ENCODE peak calls at places on chromosome 15, in seven cellular contexts. D is GM23338; R is heart left ventricle; C is CD8-positive, alpha-beta T cell; M is fibroblast of lung; O is PC-3; W is left ventricle myocardium inferior. U is an unnamed sample.

GRCh38 chr15:40454904-40455391 is 14.2 kb downstream of the BAHD1 start:
- DNase-seq in D (no peak), R (no peak), C (no peak), M (peak; percentile 63), O (peak; percentile 67), W (no peak), U (no peak)

GRCh38 chr15:89826671-89827655 is 12.3 kb upstream of the ANPEP start:
- DNase-seq in D (no peak), R (no peak), C (no peak), M (no peak), O (no peak), W (no peak), U (no peak)

GRCh38 chr15:45253330-45253729 is 1.3 kb downstream of the SLC28A2 start:
- DNase-seq in D (peak; percentile 70), R (no peak), C (no peak), M (no peak), O (peak; percentile 16), W (no peak), U (no peak)

GRCh38 chr15:27514526-27514925 is 543.5 kb downstream of the GABRG3 start:
- DNase-seq in D (no peak), R (no peak), C (no peak), M (peak; percentile 76), O (peak; percentile 28), W (no peak), U (no peak)

GRCh38 chr15:52738311-52738710 is 51.8 kb downstream of the ONECUT1 start:
- DNase-seq in D (no peak), R (no peak), C (no peak), M (no peak), O (no peak), W (no peak), U (no peak)

GRCh38 chr15:39919740-39920509 is at the start of gene GPR176:
- DNase-seq in D (peak; percentile 69), R (peak; percentile 34), C (no peak), M (peak; percentile 85), O (peak; percentile 66), W (peak; percentile 24), U (peak; percentile 59)

GRCh38 chr15:61916104-61916503 is 144.1 kb downstream of the VPS13C start:
- DNase-seq in D (no peak), R (no peak), C (no peak), M (peak; percentile 59), O (no peak), W (no peak), U (peak; percentile 64)

GRCh38 chr15:35410775-35411174 is 135.2 kb downstream of the DPH6 start:
- DNase-seq in D (no peak), R (no peak), C (no peak), M (no peak), O (no peak), W (no peak), U (no peak)

GRCh38 chr15:33068007-33068441 is 126.5 kb downstream of the FMN1 start:
- DNase-seq in D (peak; percentile 57), R (peak; percentile 42), C (no peak), M (no peak), O (peak; percentile 71), W (peak; percentile 56), U (no peak)

GRCh38 chr15:45914425-45914824 is 279.6 kb downstream of the SQOR start:
- DNase-seq in D (no peak), R (no peak), C (no peak), M (no peak), O (peak; percentile 20), W (no peak), U (no peak)

GRCh38 chr15:58469432-58470353 is 37.9 kb downstream of the LIPC start:
- DNase-seq in D (peak; percentile 55), R (no peak), C (no peak), M (peak; percentile 99), O (peak; percentile 91), W (no peak), U (no peak)

GRCh38 chr15:66433726-66434125 is 47.0 kb downstream of the MAP2K1 start:
- DNase-seq in D (no peak), R (no peak), C (no peak), M (no peak), O (no peak), W (no peak), U (no peak)

GRCh38 chr15:57591237-57591821 is 375 bp upstream of the MYZAP start:
- DNase-seq in D (peak; percentile 65), R (no peak), C (no peak), M (no peak), O (peak; percentile 72), W (no peak), U (no peak)

GRCh38 chr15:90038639-90039095 is 37.5 kb downstream of the ZNF710 start:
- DNase-seq in D (no peak), R (no peak), C (no peak), M (no peak), O (no peak), W (no peak), U (no peak)

GRCh38 chr15:71154607-71155200 is 39.4 kb downstream of the THSD4 start:
- DNase-seq in D (no peak), R (no peak), C (no peak), M (no peak), O (no peak), W (no peak), U (no peak)

GRCh38 chr15:82942691-82943090 is 9.8 kb downstream of the HOMER2 start:
- DNase-seq in D (no peak), R (no peak), C (no peak), M (peak; percentile 77), O (peak; percentile 99), W (no peak), U (no peak)

GRCh38 chr15:48109212-48109611 is 11.6 kb upstream of the SLC24A5 start:
- DNase-seq in D (no peak), R (no peak), C (no peak), M (no peak), O (no peak), W (no peak), U (peak; percentile 17)

GRCh38 chr15:40594429-40594836 is 384 bp downstream of the KNL1 start:
- DNase-seq in D (peak; percentile 81), R (peak; percentile 40), C (no peak), M (peak; percentile 44), O (peak; percentile 54), W (peak; percentile 25), U (peak; percentile 79)

GRCh38 chr15:63374686-63375520 is 6.7 kb downstream of the CA12 start:
- DNase-seq in D (no peak), R (no peak), C (no peak), M (peak; percentile 87), O (peak; percentile 53), W (peak; percentile 31), U (no peak)

GRCh38 chr15:56654216-56654615 is 79.1 kb downstream of the ZNF280D start:
- DNase-seq in D (no peak), R (no peak), C (no peak), M (no peak), O (no peak), W (no peak), U (no peak)

GRCh38 chr15:26177816-26178215 is 314.7 kb upstream of the ATP10A start:
- DNase-seq in D (no peak), R (no peak), C (no peak), M (no peak), O (no peak), W (no peak), U (no peak)

GRCh38 chr15:26176831-26177230 is 313.7 kb upstream of the ATP10A start:
- DNase-seq in D (no peak), R (no peak), C (no peak), M (no peak), O (no peak), W (no peak), U (no peak)

GRCh38 chr15:26178821-26179220 is 315.7 kb upstream of the ATP10A start:
- DNase-seq in D (no peak), R (no peak), C (no peak), M (no peak), O (no peak), W (no peak), U (no peak)

DNA sequence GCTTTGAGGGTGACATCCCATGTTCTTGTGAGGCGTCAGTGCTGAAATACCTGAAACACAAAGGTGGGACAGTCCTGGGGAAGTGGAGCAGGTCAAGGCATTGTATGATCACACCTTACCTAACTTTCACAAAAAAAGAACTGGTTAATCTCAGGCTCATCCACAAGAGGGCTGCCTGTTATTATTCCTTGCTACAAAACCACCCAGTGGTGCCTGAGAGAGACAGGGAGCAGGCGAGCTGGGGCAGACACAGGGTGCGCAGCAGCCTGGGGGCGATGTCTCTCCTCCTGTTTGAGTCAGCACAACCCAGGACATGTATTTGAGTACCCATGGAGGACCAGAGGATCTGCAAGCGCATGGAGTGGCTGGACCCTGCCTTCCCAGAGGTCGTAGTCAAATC is 316.8 kb upstream of the ATP10A start:
- DNase-seq in D (peak; percentile 92), R (no peak), C (no peak), M (no peak), O (peak; percentile 30), W (peak; percentile 20), U (no peak)
- TF ChIP-seq CTCF in D (peak; percentile 96), R (peak; percentile 42), C (no peak), M (no peak), O (peak; percentile 40), W (peak; percentile 58), U (no peak)

GRCh38 chr15:99727733-99728132 is 5.5 kb downstream of the LYSMD4 start:
- DNase-seq in D (no peak), R (no peak), C (no peak), M (no peak), O (no peak), W (no peak), U (no peak)

GRCh38 chr15:99731336-99732267 is 1.6 kb downstream of the LYSMD4 start:
- DNase-seq in D (peak; percentile 76), R (no peak), C (no peak), M (no peak), O (no peak), W (no peak), U (no peak)

GRCh38 chr15:99732268-99732641 is 982 bp downstream of the LYSMD4 start:
- DNase-seq in D (peak; percentile 36), R (no peak), C (no peak), M (peak; percentile 27), O (peak; percentile 8), W (no peak), U (no peak)

GRCh38 chr15:99729327-99729726 is 3.9 kb downstream of the LYSMD4 start:
- DNase-seq in D (no peak), R (no peak), C (no peak), M (no peak), O (no peak), W (no peak), U (no peak)

DNA sequence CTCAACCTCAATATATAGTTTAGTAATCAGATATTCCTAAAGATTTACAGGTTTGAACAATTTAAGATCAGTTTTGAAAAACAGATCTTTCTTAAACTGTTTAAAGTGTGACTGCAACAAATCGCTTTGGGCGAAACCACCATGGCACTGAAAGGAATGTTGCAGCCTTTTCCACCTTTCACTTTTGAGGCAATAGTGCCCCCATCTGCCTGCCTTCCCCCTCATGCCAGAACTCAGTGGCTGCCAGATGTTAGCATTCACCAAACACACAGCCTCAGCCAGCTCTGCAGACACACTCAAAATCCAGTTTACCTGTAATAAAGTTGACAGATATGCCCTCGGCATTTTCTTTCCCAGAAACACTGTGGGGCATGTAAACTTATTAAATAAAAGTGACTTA is 3.3 kb downstream of the LYSMD4 start:
- DNase-seq in D (peak; percentile 64), R (peak; percentile 55), C (no peak), M (peak; percentile 41), O (peak; percentile 46), W (no peak), U (peak; percentile 54)
- TF ChIP-seq CTCF in D (peak; percentile 85), R (peak; percentile 62), C (no peak), M (peak; percentile 48), O (peak; percentile 59), W (peak; percentile 65), U (peak; percentile 76)

GRCh38 chr15:69854521-69855171 is 243.1 kb downstream of the TLE3 start:
- DNase-seq in D (peak; percentile 7), R (no peak), C (no peak), M (peak; percentile 91), O (peak; percentile 33), W (no peak), U (no peak)
- TF ChIP-seq CTCF in D (no peak), R (no peak), C (no peak), M (no peak), O (no peak), W (no peak), U (no peak)

GRCh38 chr15:41713047-41713446 is 52.8 kb downstream of the MGA start:
- DNase-seq in D (no peak), R (peak; percentile 31), C (no peak), M (peak; percentile 18), O (no peak), W (no peak), U (no peak)
- TF ChIP-seq CTCF in D (no peak), R (no peak), C (no peak), M (no peak), O (no peak), W (no peak), U (no peak)

U was measured in BE2C.